ENCODE peak calls at places on chromosomes 16 and 17, in eight cellular contexts. One of them, this sample, is unnamed.

GRCh38 chr17:17849147-17849820 is 12.5 kb upstream of the SREBF1 start:
- DNase-seq in stomach: peak
- DNase-seq in lower lobe of right lung: peak
- DNase-seq in DND-41: peak
- DNase-seq in neural crest cell: no peak
- DNase-seq in uterus: peak
- DNase-seq in Calu3: no peak
- DNase-seq in heart right ventricle: peak
- DNase-seq in this sample: no peak

GRCh38 chr16:85699628-85700027 is 10.9 kb upstream of the GINS2 start:
- DNase-seq in stomach: no peak
- DNase-seq in neural crest cell: no peak
- DNase-seq in heart right ventricle: no peak
- DNase-seq in uterus: no peak
- DNase-seq in DND-41: no peak
- DNase-seq in Calu3: no peak
- DNase-seq in lower lobe of right lung: no peak
- DNase-seq in this sample: no peak

GRCh38 chr16:89115216-89115949 is 21.7 kb downstream of the ACSF3 start:
- DNase-seq in neural crest cell: no peak
- DNase-seq in heart right ventricle: peak
- DNase-seq in stomach: peak
- DNase-seq in uterus: no peak
- DNase-seq in Calu3: no peak
- DNase-seq in lower lobe of right lung: peak
- DNase-seq in DND-41: peak
- DNase-seq in this sample: no peak

GRCh38 chr17:81711814-81712467 is at the start of gene SLC25A10:
- DNase-seq in stomach: peak
- DNase-seq in DND-41: peak
- DNase-seq in Calu3: peak
- DNase-seq in lower lobe of right lung: peak
- DNase-seq in neural crest cell: peak
- DNase-seq in heart right ventricle: peak
- DNase-seq in uterus: peak
- DNase-seq in this sample: peak

GRCh38 chr17:44190496-44190895 is 3.7 kb downstream of the TMUB2 start:
- DNase-seq in Calu3: no peak
- DNase-seq in heart right ventricle: no peak
- DNase-seq in DND-41: no peak
- DNase-seq in neural crest cell: no peak
- DNase-seq in uterus: no peak
- DNase-seq in lower lobe of right lung: no peak
- DNase-seq in stomach: no peak
- DNase-seq in this sample: no peak

GRCh38 chr17:59848778-59849177 is 44.0 kb downstream of the TUBD1 start:
- DNase-seq in stomach: peak
- DNase-seq in DND-41: peak
- DNase-seq in lower lobe of right lung: peak
- DNase-seq in heart right ventricle: peak
- DNase-seq in uterus: peak
- DNase-seq in neural crest cell: no peak
- DNase-seq in Calu3: peak
- DNase-seq in this sample: no peak

GRCh38 chr17:350706-351435 is 1.7 kb downstream of the RPH3AL start:
- DNase-seq in heart right ventricle: peak
- DNase-seq in Calu3: peak
- DNase-seq in lower lobe of right lung: peak
- DNase-seq in DND-41: no peak
- DNase-seq in stomach: peak
- DNase-seq in neural crest cell: no peak
- DNase-seq in uterus: peak
- DNase-seq in this sample: peak

GRCh38 chr16:84292032-84292431 is 2.6 kb upstream of the WFDC1 start:
- DNase-seq in Calu3: no peak
- DNase-seq in stomach: no peak
- DNase-seq in lower lobe of right lung: no peak
- DNase-seq in uterus: no peak
- DNase-seq in heart right ventricle: no peak
- DNase-seq in DND-41: no peak
- DNase-seq in neural crest cell: no peak
- DNase-seq in this sample: no peak

GRCh38 chr17:38540514-38540913 is 65.2 kb downstream of the SRCIN1 start:
- DNase-seq in Calu3: no peak
- DNase-seq in DND-41: no peak
- DNase-seq in uterus: no peak
- DNase-seq in stomach: no peak
- DNase-seq in neural crest cell: no peak
- DNase-seq in lower lobe of right lung: no peak
- DNase-seq in heart right ventricle: no peak
- DNase-seq in this sample: no peak

GRCh38 chr17:63826468-63827001 is 696 bp upstream of the PSMC5 start:
- DNase-seq in uterus: no peak
- DNase-seq in Calu3: no peak
- DNase-seq in heart right ventricle: no peak
- DNase-seq in stomach: no peak
- DNase-seq in neural crest cell: no peak
- DNase-seq in lower lobe of right lung: no peak
- DNase-seq in DND-41: no peak
- DNase-seq in this sample: peak

GRCh38 chr16:85975421-85976100 is 76.6 kb downstream of the IRF8 start:
- DNase-seq in heart right ventricle: no peak
- DNase-seq in neural crest cell: no peak
- DNase-seq in Calu3: peak
- DNase-seq in DND-41: no peak
- DNase-seq in lower lobe of right lung: no peak
- DNase-seq in uterus: no peak
- DNase-seq in stomach: peak
- DNase-seq in this sample: no peak

GRCh38 chr17:50681260-50682200 is 26.2 kb downstream of the ANKRD40 start:
- DNase-seq in heart right ventricle: no peak
- DNase-seq in Calu3: no peak
- DNase-seq in lower lobe of right lung: no peak
- DNase-seq in stomach: no peak
- DNase-seq in neural crest cell: peak
- DNase-seq in DND-41: no peak
- DNase-seq in uterus: peak
- DNase-seq in this sample: peak

GRCh38 chr17:60641810-60642220 is 35.8 kb upstream of the BCAS3 start:
- DNase-seq in uterus: peak
- DNase-seq in lower lobe of right lung: no peak
- DNase-seq in heart right ventricle: no peak
- DNase-seq in stomach: peak
- DNase-seq in DND-41: peak
- DNase-seq in Calu3: peak
- DNase-seq in neural crest cell: peak
- DNase-seq in this sample: peak

GRCh38 chr16:73126453-73126853 is 78.5 kb upstream of the ZFHX3 start:
- DNase-seq in DND-41: no peak
- DNase-seq in uterus: peak
- DNase-seq in neural crest cell: no peak
- DNase-seq in heart right ventricle: peak
- DNase-seq in stomach: no peak
- DNase-seq in Calu3: peak
- DNase-seq in lower lobe of right lung: no peak
- DNase-seq in this sample: no peak

GRCh38 chr17:38746893-38747384 is 1.2 kb downstream of the PCGF2 start:
- DNase-seq in Calu3: no peak
- DNase-seq in uterus: no peak
- DNase-seq in stomach: no peak
- DNase-seq in neural crest cell: no peak
- DNase-seq in DND-41: no peak
- DNase-seq in heart right ventricle: no peak
- DNase-seq in lower lobe of right lung: no peak
- DNase-seq in this sample: peak

GRCh38 chr16:997440-998051 is 16.0 kb downstream of the SOX8 start:
- DNase-seq in heart right ventricle: peak
- DNase-seq in neural crest cell: no peak
- DNase-seq in Calu3: peak
- DNase-seq in uterus: peak
- DNase-seq in lower lobe of right lung: no peak
- DNase-seq in DND-41: no peak
- DNase-seq in stomach: peak
- DNase-seq in this sample: peak

DNA sequence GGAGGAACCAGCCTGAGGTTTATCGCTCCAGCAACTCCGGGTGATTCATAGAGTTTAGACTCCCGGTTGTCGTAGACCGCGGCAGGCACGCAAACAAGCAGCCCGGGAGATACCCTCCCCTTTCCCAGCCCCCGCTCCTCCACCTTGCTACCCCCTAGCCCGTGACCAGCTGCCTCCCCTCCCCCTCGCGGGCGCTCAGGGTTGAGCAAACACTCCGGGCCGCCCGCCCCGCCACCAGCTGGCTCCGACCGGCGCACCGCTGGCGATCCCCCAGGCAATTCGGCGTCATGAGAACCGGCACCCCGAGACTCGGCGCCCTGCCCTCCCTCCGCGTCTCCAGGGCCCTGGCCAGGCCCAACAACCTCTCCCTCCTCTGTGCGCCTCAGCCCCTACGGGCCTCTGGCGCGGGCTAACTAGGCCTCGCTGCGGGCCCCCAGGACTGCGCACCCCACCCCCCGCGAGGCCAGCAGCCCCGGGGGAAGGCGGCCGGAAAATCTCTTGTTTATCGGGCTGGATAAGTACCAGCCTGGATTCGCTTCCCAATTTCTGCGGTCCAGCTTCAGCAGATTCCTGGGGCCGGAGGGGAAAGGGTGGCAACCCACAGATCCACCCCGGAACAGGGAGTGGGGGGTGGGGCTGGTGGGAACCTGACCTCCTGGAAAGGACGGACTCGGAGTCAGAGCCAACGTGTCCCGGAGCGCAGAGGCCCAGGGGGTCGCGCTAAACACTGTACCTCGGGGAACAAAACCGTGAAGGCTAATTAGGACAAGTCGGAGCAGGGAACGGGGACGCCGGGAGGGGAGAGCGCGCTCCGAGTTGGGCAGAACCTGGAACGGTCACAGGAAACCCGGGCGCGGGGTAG is 951 bp upstream of the GPRC5C start:
- DNase-seq in Calu3: peak
- DNase-seq in neural crest cell: no peak
- DNase-seq in heart right ventricle: peak
- DNase-seq in uterus: peak
- DNase-seq in stomach: peak
- DNase-seq in DND-41: no peak
- DNase-seq in lower lobe of right lung: peak
- DNase-seq in this sample: peak
- TF ChIP-seq CTCF in Calu3: no peak
- TF ChIP-seq CTCF in neural crest cell: no peak
- TF ChIP-seq CTCF in heart right ventricle: no peak
- TF ChIP-seq CTCF in uterus: no peak
- TF ChIP-seq CTCF in stomach: no peak
- TF ChIP-seq CTCF in DND-41: no peak
- TF ChIP-seq CTCF in lower lobe of right lung: no peak
- TF ChIP-seq CTCF in this sample: no peak

DNA sequence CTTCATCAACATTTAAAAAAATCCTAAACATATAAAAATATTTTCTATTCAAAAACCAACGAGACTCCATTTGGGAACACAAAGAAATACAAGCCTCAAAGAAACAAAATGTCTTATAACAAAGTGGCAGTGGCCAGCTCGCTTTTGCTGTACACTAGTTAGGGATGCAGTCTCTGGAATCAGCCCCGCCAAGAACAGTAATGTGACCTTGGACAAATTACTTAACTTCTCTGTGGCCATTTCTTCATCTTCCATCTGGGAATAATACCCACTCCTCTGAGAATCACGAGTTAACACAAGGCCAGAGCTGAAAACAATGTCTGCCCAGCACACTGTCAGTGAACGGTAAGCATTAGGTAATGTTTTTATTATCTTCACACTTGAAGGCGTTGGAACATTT is 5.6 kb downstream of the STAT5B start:
- DNase-seq in neural crest cell: no peak
- DNase-seq in lower lobe of right lung: no peak
- DNase-seq in stomach: no peak
- DNase-seq in uterus: no peak
- DNase-seq in Calu3: no peak
- DNase-seq in DND-41: no peak
- DNase-seq in heart right ventricle: no peak
- DNase-seq in this sample: no peak
- TF ChIP-seq CTCF in neural crest cell: no peak
- TF ChIP-seq CTCF in lower lobe of right lung: no peak
- TF ChIP-seq CTCF in stomach: no peak
- TF ChIP-seq CTCF in uterus: no peak
- TF ChIP-seq CTCF in Calu3: no peak
- TF ChIP-seq CTCF in DND-41: no peak
- TF ChIP-seq CTCF in heart right ventricle: no peak
- TF ChIP-seq CTCF in this sample: no peak

DNA sequence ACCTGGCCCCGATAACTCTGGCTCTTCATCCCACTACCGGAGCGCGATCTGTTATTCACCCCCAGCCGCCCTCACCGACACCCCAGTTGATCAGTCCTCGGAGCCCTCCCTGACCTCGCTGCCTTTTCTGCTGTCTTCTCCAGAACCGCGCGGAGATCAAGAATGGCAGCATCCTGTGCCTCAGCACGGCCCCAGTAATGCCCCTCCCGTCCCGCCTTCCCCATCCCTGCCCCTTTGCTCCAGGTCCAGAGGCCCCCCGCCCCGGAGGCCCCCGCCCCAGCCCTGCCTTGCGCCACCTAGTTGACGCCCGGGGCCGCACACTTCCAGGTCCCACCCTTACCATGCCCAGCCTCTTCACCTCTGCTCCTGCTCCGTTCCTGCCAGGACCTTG is 872 bp downstream of the ELMO3 start:
- DNase-seq in neural crest cell: no peak
- DNase-seq in uterus: no peak
- DNase-seq in Calu3: peak
- DNase-seq in DND-41: no peak
- DNase-seq in heart right ventricle: no peak
- DNase-seq in lower lobe of right lung: no peak
- DNase-seq in stomach: no peak
- DNase-seq in this sample: peak
- TF ChIP-seq CTCF in neural crest cell: peak
- TF ChIP-seq CTCF in uterus: no peak
- TF ChIP-seq CTCF in Calu3: peak
- TF ChIP-seq CTCF in DND-41: no peak
- TF ChIP-seq CTCF in heart right ventricle: no peak
- TF ChIP-seq CTCF in lower lobe of right lung: no peak
- TF ChIP-seq CTCF in stomach: peak
- TF ChIP-seq CTCF in this sample: no peak

GRCh38 chr17:42761638-42762037 is 611 bp downstream of the RAMP2 start:
- DNase-seq in Calu3: no peak
- DNase-seq in stomach: no peak
- DNase-seq in DND-41: no peak
- DNase-seq in heart right ventricle: no peak
- DNase-seq in lower lobe of right lung: no peak
- DNase-seq in neural crest cell: no peak
- DNase-seq in uterus: no peak
- DNase-seq in this sample: no peak

GRCh38 chr17:42759982-42760651 is 910 bp upstream of the RAMP2 start:
- DNase-seq in Calu3: no peak
- DNase-seq in DND-41: no peak
- DNase-seq in lower lobe of right lung: no peak
- DNase-seq in uterus: no peak
- DNase-seq in heart right ventricle: no peak
- DNase-seq in neural crest cell: no peak
- DNase-seq in stomach: no peak
- DNase-seq in this sample: no peak

GRCh38 chr17:42766124-42766523 is 5.1 kb downstream of the RAMP2 start:
- DNase-seq in heart right ventricle: no peak
- DNase-seq in uterus: no peak
- DNase-seq in Calu3: no peak
- DNase-seq in lower lobe of right lung: no peak
- DNase-seq in neural crest cell: no peak
- DNase-seq in stomach: no peak
- DNase-seq in DND-41: no peak
- DNase-seq in this sample: no peak

GRCh38 chr17:42760652-42761581 is at the start of gene RAMP2:
- DNase-seq in uterus: no peak
- DNase-seq in neural crest cell: peak
- DNase-seq in DND-41: peak
- DNase-seq in lower lobe of right lung: no peak
- DNase-seq in Calu3: peak
- DNase-seq in heart right ventricle: peak
- DNase-seq in stomach: peak
- DNase-seq in this sample: peak
- TF ChIP-seq CTCF in uterus: no peak
- TF ChIP-seq CTCF in neural crest cell: no peak
- TF ChIP-seq CTCF in DND-41: no peak
- TF ChIP-seq CTCF in lower lobe of right lung: no peak
- TF ChIP-seq CTCF in Calu3: no peak
- TF ChIP-seq CTCF in heart right ventricle: no peak
- TF ChIP-seq CTCF in stomach: no peak
- TF ChIP-seq CTCF in this sample: peak

This sample was measured in endothelial cell.